ENCODE peak calls at places on chromosomes 5 and 9, in five cellular contexts. L is left ventricle myocardium inferior; A is CD8-positive, alpha-beta T cell; T is myocyte; H is stomach. N is an unnamed sample.

GRCh38 chr5:105554613-105555169 is 1992.1 kb upstream of the NUDT12 start:
- DNase-seq in L (no peak), A (no peak), T (no peak), H (no peak), N (no peak)

GRCh38 chr9:118321823-118322222 is 617.6 kb downstream of the TLR4 start:
- DNase-seq in L (no peak), A (no peak), T (no peak), H (no peak), N (no peak)

GRCh38 chr9:136459425-136459824 is 19.8 kb upstream of the INPP5E start:
- DNase-seq in L (no peak), A (no peak), T (no peak), H (no peak), N (no peak)

GRCh38 chr5:132459031-132459982 is 31.3 kb downstream of the IRF1 start:
- DNase-seq in L (no peak), A (no peak), T (peak; percentile 99), H (peak; percentile 49), N (no peak)

GRCh38 chr5:113038714-113039113 is 62.1 kb downstream of the DCP2 start:
- DNase-seq in L (no peak), A (no peak), T (peak; percentile 95), H (no peak), N (no peak)

GRCh38 chr5:140114341-140115185 is 654 bp downstream of the PURA start:
- DNase-seq in L (peak; percentile 66), A (peak; percentile 38), T (peak; percentile 62), H (peak; percentile 70), N (peak; percentile 64)

GRCh38 chr9:115522928-115523327 is 405.0 kb upstream of the TNC start:
- DNase-seq in L (no peak), A (no peak), T (peak; percentile 86), H (no peak), N (no peak)

GRCh38 chr9:69465473-69465872 is 140.5 kb downstream of the ENTREP1 start:
- DNase-seq in L (peak; percentile 51), A (no peak), T (no peak), H (no peak), N (no peak)

GRCh38 chr9:125732562-125732961 is 14.6 kb upstream of the PBX3 start:
- DNase-seq in L (no peak), A (no peak), T (peak; percentile 22), H (no peak), N (no peak)

GRCh38 chr5:37869221-37869620 is 29.4 kb upstream of the GDNF start:
- DNase-seq in L (no peak), A (no peak), T (no peak), H (no peak), N (no peak)

GRCh38 chr9:89969156-89969566 is 364.3 kb downstream of the GADD45G start:
- DNase-seq in L (no peak), A (no peak), T (peak; percentile 47), H (no peak), N (no peak)

N was measured in activated T-cell treated with anti-CD3 and anti-CD28 coated beads, Interleukin-2, amount 50 U/mL, for 72 hours.